ENCODE peak calls at places on chromosomes 11 and 22, in four cellular contexts. Q is cardiac muscle cell, H is breast epithelium, O is sigmoid colon. D is an unnamed sample.

GRCh38 chr11:14899087-14899363 is 7.0 kb upstream of the CYP2R1 start:
- DNase-seq in Q (no peak), O (no peak), H (no peak), D (no peak)

GRCh38 chr22:27512283-27512761 is 289.2 kb downstream of the MN1 start:
- DNase-seq in H (peak; percentile 20), O (peak; percentile 88), Q (peak; percentile 98), D (no peak)

GRCh38 chr11:76445122-76446084 is 585 bp downstream of the EMSY start:
- DNase-seq in Q (peak; percentile 90), H (peak; percentile 58), O (peak; percentile 87), D (peak; percentile 65)

GRCh38 chr22:19232620-19233019 is 54.1 kb upstream of the SLC25A1 start:
- DNase-seq in H (no peak), O (no peak), Q (peak; percentile 44), D (no peak)

GRCh38 chr22:49553518-49554295 is 274.0 kb downstream of the BRD1 start:
- DNase-seq in H (no peak), Q (no peak), O (peak; percentile 46), D (no peak)

GRCh38 chr22:38135133-38135706 is 24.7 kb upstream of the BAIAP2L2 start:
- DNase-seq in Q (peak; percentile 83), O (peak; percentile 37), H (no peak), D (no peak)

GRCh38 chr22:42461511-42461910 is 29.3 kb upstream of the NFAM1 start:
- DNase-seq in O (no peak), H (no peak), Q (no peak), D (no peak)

GRCh38 chr11:26790738-26791137 is 68.9 kb upstream of the SLC5A12 start:
- DNase-seq in O (no peak), Q (no peak), H (no peak), D (no peak)

GRCh38 chr22:44584256-44584902 is 86.3 kb upstream of the RTL6 start:
- DNase-seq in Q (no peak), O (peak; percentile 36), H (no peak), D (no peak)

GRCh38 chr11:116955548-116955947 is 118.1 kb upstream of the APOA1 start:
- DNase-seq in O (no peak), Q (no peak), H (no peak), D (no peak)
- H3K27ac ChIP-seq in O (no peak overlapping the region), Q (peak overlapping the region; percentile 74), H (no peak overlapping the region), D (peak overlapping the region; percentile 1)

GRCh38 chr11:65646921-65647701 is 9.2 kb downstream of the SIPA1 start:
- DNase-seq in O (no peak), H (no peak), Q (peak; percentile 35), D (peak; percentile 9)
- H3K27ac ChIP-seq in O (peak overlapping the region; percentile 35), H (peak overlapping the region; percentile 74), Q (no peak overlapping the region), D (no peak overlapping the region)

GRCh38 chr11:20021771-20022362 is 138.4 kb downstream of the DBX1 start:
- DNase-seq in O (no peak), Q (peak; percentile 11), H (no peak), D (no peak)

GRCh38 chr11:20023082-20023426 is 137.2 kb downstream of the DBX1 start:
- DNase-seq in O (no peak), H (no peak), Q (no peak), D (no peak)

GRCh38 chr11:20022363-20023081 is 137.8 kb downstream of the DBX1 start:
- DNase-seq in Q (peak; percentile 79), O (no peak), H (no peak), D (no peak)

GRCh38 chr11:20025331-20025840 is 134.9 kb downstream of the DBX1 start:
- DNase-seq in Q (no peak), H (no peak), O (no peak), D (no peak)

DNA sequence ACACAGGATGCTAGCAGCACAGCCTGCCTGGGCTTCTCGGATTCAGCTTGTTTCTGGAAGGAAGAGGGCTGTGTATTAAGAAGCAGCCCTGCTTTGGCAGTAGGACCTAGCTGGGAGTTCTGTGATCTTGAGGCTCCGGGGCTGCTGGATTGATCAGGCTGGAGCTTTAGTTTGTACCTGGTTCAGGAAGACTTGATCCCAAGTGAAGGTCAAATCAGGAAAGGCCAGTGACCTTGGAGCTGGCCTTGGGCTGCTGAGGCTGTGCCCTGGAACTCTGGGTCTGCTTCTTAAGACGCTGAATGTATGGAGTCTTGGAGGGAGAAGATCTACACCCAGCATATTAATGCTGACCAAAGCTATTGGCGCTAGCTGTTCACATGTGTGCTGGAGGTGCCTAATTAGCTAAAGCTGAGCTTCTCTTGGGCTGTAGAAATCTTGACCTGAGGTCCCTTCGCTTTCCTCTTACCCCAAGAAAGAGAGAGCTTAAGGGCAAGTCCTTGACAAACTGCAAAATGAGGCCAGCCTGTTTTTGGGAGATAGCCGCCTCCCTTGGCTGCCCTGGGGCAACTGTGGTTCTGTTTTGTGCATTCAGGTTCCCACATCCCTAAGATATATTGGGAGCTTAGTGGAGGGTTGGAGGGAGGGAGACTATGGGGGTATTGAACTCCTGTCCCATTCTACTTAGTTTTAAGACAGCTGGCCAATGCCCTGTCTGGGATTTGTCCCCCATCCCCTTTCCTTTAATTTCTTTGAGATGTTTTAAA is 135.9 kb downstream of the DBX1 start:
- DNase-seq in H (no peak), O (no peak), Q (no peak), D (no peak)
- H3K27ac ChIP-seq in H (peak overlapping the region; percentile 71), O (no peak overlapping the region), Q (peak overlapping the region; percentile 89), D (peak overlapping the region; percentile 58)

DNA sequence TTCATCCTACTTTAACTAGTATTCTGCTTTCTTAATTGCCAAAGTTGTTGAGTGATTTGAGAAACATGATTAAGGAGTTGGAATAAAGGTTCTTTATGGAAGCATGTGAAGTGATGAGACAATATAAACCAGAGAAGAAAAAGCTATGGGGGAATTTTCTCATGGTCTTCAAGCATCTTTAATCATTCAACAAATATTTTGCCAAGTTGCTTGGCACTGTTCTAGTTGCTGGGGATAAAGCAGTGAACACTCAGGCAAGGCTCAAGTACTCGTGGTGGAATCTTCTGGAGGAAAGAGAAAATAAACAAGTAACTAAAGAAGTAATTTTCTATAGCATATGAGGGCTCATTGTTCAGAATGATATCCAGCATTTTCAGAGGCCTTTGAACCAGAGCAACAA is 9.2 kb upstream of the PIWIL4 start:
- DNase-seq in H (no peak), O (no peak), Q (no peak), D (no peak)
- H3K27ac ChIP-seq in H (no peak overlapping the region), O (no peak overlapping the region), Q (no peak overlapping the region), D (no peak overlapping the region)

DNA sequence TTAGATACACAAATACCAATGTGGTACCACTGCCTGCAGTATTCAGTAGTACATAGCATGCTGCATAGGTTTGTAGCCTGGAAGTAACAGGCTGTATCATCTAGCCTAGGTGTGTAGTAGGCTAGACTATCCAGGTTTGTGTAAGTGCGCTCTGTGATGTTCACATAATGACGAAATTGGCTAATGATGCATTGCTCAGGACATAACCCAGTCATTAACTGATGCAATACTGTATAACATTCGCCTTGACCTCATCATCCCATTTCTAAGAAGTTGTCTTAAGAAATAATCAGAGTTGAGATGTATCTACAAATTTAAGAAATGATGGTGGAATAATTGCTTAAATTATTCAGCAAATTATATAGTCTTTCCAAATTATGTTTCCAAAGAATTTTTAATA is 116.0 kb upstream of the TIMP3 start:
- DNase-seq in O (no peak), Q (peak; percentile 46), H (no peak), D (no peak)
- H3K27ac ChIP-seq in O (no peak overlapping the region), Q (no peak overlapping the region), H (no peak overlapping the region), D (no peak overlapping the region)

GRCh38 chr11:3853935-3854659 is 1.4 kb upstream of the STIM1 start:
- DNase-seq in O (peak; percentile 75), H (peak; percentile 46), Q (no peak), D (no peak)

GRCh38 chr11:3854977-3855807 is at the start of gene STIM1:
- DNase-seq in Q (peak; percentile 96), O (peak; percentile 97), H (peak; percentile 92), D (peak; percentile 78)

GRCh38 chr11:3855808-3856491 is 486 bp downstream of the STIM1 start:
- DNase-seq in H (no peak), O (peak; percentile 79), Q (no peak), D (no peak)

GRCh38 chr11:3853545-3853842 is 2.0 kb upstream of the STIM1 start:
- DNase-seq in O (no peak), Q (no peak), H (no peak), D (no peak)

DNA sequence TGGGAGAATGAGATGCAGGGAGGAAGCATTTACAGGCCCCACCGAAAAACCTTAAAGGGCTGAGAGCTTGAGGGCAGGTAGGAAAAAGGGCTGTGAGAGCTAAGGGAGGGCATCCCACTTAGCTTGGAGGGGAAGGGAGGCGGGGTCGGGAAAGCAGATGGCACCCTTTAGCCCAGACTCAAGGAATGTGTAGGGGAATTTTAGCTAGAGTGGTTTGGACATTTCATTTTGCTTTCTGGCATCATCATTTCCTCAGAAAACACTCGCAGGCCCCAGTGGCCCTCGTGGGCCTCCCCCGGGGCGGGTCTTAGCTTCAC is 846 bp upstream of the STIM1 start:
- DNase-seq in Q (no peak), O (no peak), H (no peak), D (no peak)
- H3K27ac ChIP-seq in Q (no peak overlapping the region), O (peak overlapping the region; percentile 91), H (peak overlapping the region; percentile 97), D (peak overlapping the region; percentile 94)

GRCh38 chr11:61763930-61764605 is 11.6 kb downstream of the MYRF start:
- DNase-seq in Q (no peak), O (no peak), H (no peak), D (no peak)

GRCh38 chr11:61765550-61766253 is 13.3 kb downstream of the MYRF start:
- DNase-seq in H (no peak), Q (no peak), O (no peak), D (no peak)

GRCh38 chr11:61762798-61763197 is 10.4 kb downstream of the MYRF start:
- DNase-seq in Q (no peak), O (no peak), H (no peak), D (no peak)

GRCh38 chr11:61766353-61766841 is 14.0 kb downstream of the MYRF start:
- DNase-seq in H (no peak), O (no peak), Q (no peak), D (no peak)

DNA sequence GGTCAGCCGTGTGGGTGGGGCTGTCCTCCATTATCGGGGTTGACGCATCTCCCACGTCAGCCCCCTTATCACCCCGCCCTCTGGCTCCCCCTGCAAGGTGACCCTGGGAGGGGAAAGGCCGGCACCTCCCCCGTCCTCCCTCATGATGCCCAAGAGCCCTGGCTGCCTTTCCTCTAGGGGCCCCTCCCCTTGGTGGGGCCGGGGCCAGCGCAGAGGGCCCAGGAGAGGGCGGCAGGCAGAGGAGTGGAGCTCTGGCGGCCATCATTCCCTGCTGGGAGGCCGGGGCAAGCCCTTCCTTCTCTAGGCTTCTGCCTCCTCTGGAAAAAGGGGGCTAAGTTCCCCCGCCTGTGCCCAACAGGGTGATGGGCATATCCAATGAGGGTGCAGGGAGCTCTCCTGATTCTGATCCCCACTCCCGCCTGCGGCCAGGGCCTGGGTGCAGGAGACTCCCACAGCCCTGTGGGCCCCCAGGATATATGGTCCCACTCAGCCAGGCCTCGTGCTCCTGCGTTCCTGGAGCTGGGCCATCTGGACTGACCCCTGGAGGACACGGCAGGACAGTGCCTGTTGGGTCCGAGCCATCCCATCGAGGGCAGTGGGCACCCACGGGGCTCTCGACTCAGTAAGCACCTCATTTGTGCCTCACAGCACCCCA is 12.3 kb downstream of the MYRF start:
- DNase-seq in H (no peak), O (no peak), Q (peak; percentile 85), D (no peak)
- H3K27ac ChIP-seq in H (no peak overlapping the region), O (no peak overlapping the region), Q (peak overlapping the region; percentile 83), D (peak overlapping the region; percentile 76)

GRCh38 chr22:24727218-24727851 is 47.2 kb downstream of the PIWIL3 start:
- DNase-seq in H (no peak), Q (peak; percentile 93), O (no peak), D (no peak)
- H3K27ac ChIP-seq in H (no peak overlapping the region), Q (no peak overlapping the region), O (no peak overlapping the region), D (no peak overlapping the region)

DNA sequence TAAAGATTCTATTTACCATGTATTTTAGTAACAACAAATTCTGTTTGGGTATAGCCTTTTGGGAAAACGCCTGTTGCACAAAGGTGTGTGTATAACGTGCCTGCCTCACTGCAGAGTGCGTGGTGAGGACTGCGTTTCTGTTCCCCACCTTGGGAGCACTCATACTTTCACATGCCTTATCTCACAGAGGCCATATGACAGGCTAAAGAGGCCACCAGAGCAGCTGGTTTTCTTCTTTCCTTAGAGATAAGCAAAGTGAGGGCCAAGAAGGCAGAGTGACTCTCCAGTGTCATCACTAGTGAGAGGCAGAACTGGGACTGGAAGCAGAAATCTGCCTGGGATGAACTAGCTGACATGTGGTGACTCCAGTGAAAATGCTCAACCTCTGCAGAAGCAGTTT is 369.2 kb upstream of the NARS2 start:
- DNase-seq in H (no peak), Q (no peak), O (no peak), D (no peak)
- H3K27ac ChIP-seq in H (no peak overlapping the region), Q (peak overlapping the region; percentile 33), O (no peak overlapping the region), D (no peak overlapping the region)

D was measured in caudate nucleus.